ENCODE peak calls at places on chromosome 22, in five cellular contexts. One of them, this sample, is unnamed.

GRCh38 chr22:38115423-38116205 is 5.1 kb upstream of the BAIAP2L2 start:
- DNase-seq in IMR-90: no peak
- DNase-seq in mesenchymal stem cell: no peak
- DNase-seq in mesendoderm: no peak
- DNase-seq in neuronal stem cell: no peak
- DNase-seq in this sample: no peak

GRCh38 chr22:22045576-22046335 is 63.2 kb upstream of the TOP3B start:
- DNase-seq in mesenchymal stem cell: no peak
- DNase-seq in neuronal stem cell: no peak
- DNase-seq in IMR-90: no peak
- DNase-seq in mesendoderm: no peak
- DNase-seq in this sample: no peak

GRCh38 chr22:20550851-20551744 is 43.7 kb downstream of the MED15 start:
- DNase-seq in mesendoderm: no peak
- DNase-seq in IMR-90: peak
- DNase-seq in neuronal stem cell: no peak
- DNase-seq in mesenchymal stem cell: peak
- DNase-seq in this sample: no peak

GRCh38 chr22:19106886-19107729 is 15.1 kb downstream of the DGCR2 start:
- DNase-seq in mesenchymal stem cell: no peak
- DNase-seq in IMR-90: no peak
- DNase-seq in mesendoderm: no peak
- DNase-seq in neuronal stem cell: no peak
- DNase-seq in this sample: no peak

GRCh38 chr22:35230417-35230816 is 26.9 kb upstream of the HMGXB4 start:
- DNase-seq in IMR-90: no peak
- DNase-seq in mesenchymal stem cell: no peak
- DNase-seq in neuronal stem cell: no peak
- DNase-seq in mesendoderm: no peak
- DNase-seq in this sample: no peak

GRCh38 chr22:37260939-37261338 is 16.9 kb upstream of the RAC2 start:
- DNase-seq in IMR-90: peak
- DNase-seq in mesendoderm: peak
- DNase-seq in mesenchymal stem cell: peak
- DNase-seq in neuronal stem cell: peak
- DNase-seq in this sample: peak

GRCh38 chr22:36026741-36027140 is 1.9 kb downstream of the RBFOX2 start:
- DNase-seq in IMR-90: peak
- DNase-seq in mesendoderm: peak
- DNase-seq in neuronal stem cell: no peak
- DNase-seq in mesenchymal stem cell: peak
- DNase-seq in this sample: no peak

GRCh38 chr22:36331912-36332622 is 55.7 kb downstream of the MYH9 start:
- DNase-seq in mesenchymal stem cell: peak
- DNase-seq in mesendoderm: peak
- DNase-seq in IMR-90: peak
- DNase-seq in neuronal stem cell: no peak
- DNase-seq in this sample: no peak

GRCh38 chr22:17734197-17734596 is 40.1 kb downstream of the BID start:
- DNase-seq in IMR-90: peak
- DNase-seq in mesendoderm: no peak
- DNase-seq in mesenchymal stem cell: peak
- DNase-seq in neuronal stem cell: no peak
- DNase-seq in this sample: no peak

GRCh38 chr22:23752090-23752691 is 1.3 kb upstream of the ZNF70 start:
- DNase-seq in neuronal stem cell: no peak
- DNase-seq in mesenchymal stem cell: no peak
- DNase-seq in IMR-90: no peak
- DNase-seq in mesendoderm: no peak
- DNase-seq in this sample: no peak

GRCh38 chr22:28247667-28248363 is 328.8 kb upstream of the PITPNB start:
- DNase-seq in mesendoderm: peak
- DNase-seq in mesenchymal stem cell: no peak
- DNase-seq in IMR-90: no peak
- DNase-seq in neuronal stem cell: no peak
- DNase-seq in this sample: no peak

GRCh38 chr22:36145881-36146280 is 14.7 kb downstream of the APOL3 start:
- DNase-seq in neuronal stem cell: no peak
- DNase-seq in mesenchymal stem cell: peak
- DNase-seq in mesendoderm: no peak
- DNase-seq in IMR-90: no peak
- DNase-seq in this sample: no peak

GRCh38 chr22:42623301-42623751 is 8.6 kb upstream of the POLDIP3 start:
- DNase-seq in IMR-90: no peak
- DNase-seq in mesendoderm: no peak
- DNase-seq in neuronal stem cell: no peak
- DNase-seq in mesenchymal stem cell: no peak
- DNase-seq in this sample: no peak

GRCh38 chr22:37176464-37177061 is 11.5 kb downstream of the C1QTNF6 start:
- DNase-seq in mesendoderm: no peak
- DNase-seq in IMR-90: peak
- DNase-seq in neuronal stem cell: no peak
- DNase-seq in mesenchymal stem cell: peak
- DNase-seq in this sample: no peak

GRCh38 chr22:22936915-22937656 is 49.5 kb downstream of the IGLL5 start:
- DNase-seq in mesendoderm: no peak
- DNase-seq in IMR-90: no peak
- DNase-seq in mesenchymal stem cell: no peak
- DNase-seq in neuronal stem cell: no peak
- DNase-seq in this sample: no peak

GRCh38 chr22:35542157-35542971 is 1.7 kb downstream of the RASD2 start:
- DNase-seq in IMR-90: no peak
- DNase-seq in mesendoderm: no peak
- DNase-seq in neuronal stem cell: no peak
- DNase-seq in mesenchymal stem cell: no peak
- DNase-seq in this sample: no peak

GRCh38 chr22:40721266-40721665 is 42.0 kb downstream of the MCHR1 start:
- DNase-seq in mesendoderm: peak
- DNase-seq in IMR-90: peak
- DNase-seq in neuronal stem cell: no peak
- DNase-seq in mesenchymal stem cell: peak
- DNase-seq in this sample: no peak

GRCh38 chr22:23269441-23270211 is 89.3 kb downstream of the BCR start:
- DNase-seq in mesenchymal stem cell: no peak
- DNase-seq in mesendoderm: peak
- DNase-seq in neuronal stem cell: no peak
- DNase-seq in IMR-90: no peak
- DNase-seq in this sample: no peak

DNA sequence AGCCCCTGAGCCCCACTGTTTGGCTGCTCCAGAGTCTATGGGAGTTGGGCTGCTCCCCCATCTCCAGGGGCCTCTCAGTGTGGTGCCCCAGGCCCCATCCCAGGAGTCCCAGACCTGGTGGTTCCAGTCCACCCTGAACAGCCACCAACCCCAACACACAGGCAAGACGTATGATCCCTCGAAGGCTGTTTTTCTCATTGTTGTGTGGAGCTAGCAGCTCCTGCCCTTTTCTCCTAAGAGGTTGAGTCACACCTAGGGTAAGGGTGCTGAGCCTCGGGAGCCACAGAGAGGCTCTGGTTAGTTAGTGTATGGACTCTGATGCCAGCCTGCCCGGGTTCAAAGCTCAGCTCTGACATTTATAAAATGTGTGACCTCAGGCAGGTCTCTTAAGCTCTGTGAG is 47.1 kb downstream of the FBLN1 start:
- DNase-seq in mesenchymal stem cell: no peak
- DNase-seq in mesendoderm: no peak
- DNase-seq in IMR-90: no peak
- DNase-seq in neuronal stem cell: no peak
- DNase-seq in this sample: no peak
- H2BK120ac ChIP-seq in mesenchymal stem cell: peak
- H2BK120ac ChIP-seq in mesendoderm: no peak
- H2BK120ac ChIP-seq in IMR-90: peak
- H2BK120ac ChIP-seq in neuronal stem cell: no peak
- H2BK120ac ChIP-seq in this sample: no peak

GRCh38 chr22:48829908-48830307 is 997.8 kb downstream of the BRD1 start:
- DNase-seq in neuronal stem cell: no peak
- DNase-seq in mesendoderm: no peak
- DNase-seq in IMR-90: no peak
- DNase-seq in mesenchymal stem cell: no peak
- DNase-seq in this sample: no peak

GRCh38 chr22:48828688-48829087 is 999.0 kb downstream of the BRD1 start:
- DNase-seq in mesenchymal stem cell: no peak
- DNase-seq in IMR-90: no peak
- DNase-seq in neuronal stem cell: no peak
- DNase-seq in mesendoderm: no peak
- DNase-seq in this sample: no peak

GRCh38 chr22:48826546-48826945 is 1001.1 kb downstream of the BRD1 start:
- DNase-seq in mesenchymal stem cell: no peak
- DNase-seq in neuronal stem cell: no peak
- DNase-seq in mesendoderm: no peak
- DNase-seq in IMR-90: no peak
- DNase-seq in this sample: no peak

GRCh38 chr22:48827228-48827810 is 1000.4 kb downstream of the BRD1 start:
- DNase-seq in IMR-90: no peak
- DNase-seq in mesenchymal stem cell: no peak
- DNase-seq in neuronal stem cell: no peak
- DNase-seq in mesendoderm: no peak
- DNase-seq in this sample: peak

GRCh38 chr22:48827904-48828555 is 999.6 kb downstream of the BRD1 start:
- DNase-seq in mesendoderm: no peak
- DNase-seq in mesenchymal stem cell: no peak
- DNase-seq in IMR-90: no peak
- DNase-seq in neuronal stem cell: no peak
- DNase-seq in this sample: peak
- H2BK120ac ChIP-seq in mesendoderm: no peak
- H2BK120ac ChIP-seq in mesenchymal stem cell: no peak
- H2BK120ac ChIP-seq in IMR-90: no peak
- H2BK120ac ChIP-seq in neuronal stem cell: no peak
- H2BK120ac ChIP-seq in this sample: no peak

GRCh38 chr22:39297490-39298193 is 21.8 kb downstream of the RPL3 start:
- DNase-seq in IMR-90: no peak
- DNase-seq in mesenchymal stem cell: peak
- DNase-seq in mesendoderm: peak
- DNase-seq in neuronal stem cell: no peak
- DNase-seq in this sample: no peak

GRCh38 chr22:39296981-39297489 is 22.4 kb downstream of the RPL3 start:
- DNase-seq in mesenchymal stem cell: no peak
- DNase-seq in neuronal stem cell: no peak
- DNase-seq in mesendoderm: no peak
- DNase-seq in IMR-90: no peak
- DNase-seq in this sample: no peak

GRCh38 chr22:39299829-39300178 is 19.6 kb downstream of the RPL3 start:
- DNase-seq in mesenchymal stem cell: peak
- DNase-seq in neuronal stem cell: no peak
- DNase-seq in IMR-90: no peak
- DNase-seq in mesendoderm: peak
- DNase-seq in this sample: no peak

GRCh38 chr22:39296535-39296934 is 22.9 kb downstream of the RPL3 start:
- DNase-seq in mesenchymal stem cell: no peak
- DNase-seq in IMR-90: no peak
- DNase-seq in neuronal stem cell: no peak
- DNase-seq in mesendoderm: no peak
- DNase-seq in this sample: no peak

DNA sequence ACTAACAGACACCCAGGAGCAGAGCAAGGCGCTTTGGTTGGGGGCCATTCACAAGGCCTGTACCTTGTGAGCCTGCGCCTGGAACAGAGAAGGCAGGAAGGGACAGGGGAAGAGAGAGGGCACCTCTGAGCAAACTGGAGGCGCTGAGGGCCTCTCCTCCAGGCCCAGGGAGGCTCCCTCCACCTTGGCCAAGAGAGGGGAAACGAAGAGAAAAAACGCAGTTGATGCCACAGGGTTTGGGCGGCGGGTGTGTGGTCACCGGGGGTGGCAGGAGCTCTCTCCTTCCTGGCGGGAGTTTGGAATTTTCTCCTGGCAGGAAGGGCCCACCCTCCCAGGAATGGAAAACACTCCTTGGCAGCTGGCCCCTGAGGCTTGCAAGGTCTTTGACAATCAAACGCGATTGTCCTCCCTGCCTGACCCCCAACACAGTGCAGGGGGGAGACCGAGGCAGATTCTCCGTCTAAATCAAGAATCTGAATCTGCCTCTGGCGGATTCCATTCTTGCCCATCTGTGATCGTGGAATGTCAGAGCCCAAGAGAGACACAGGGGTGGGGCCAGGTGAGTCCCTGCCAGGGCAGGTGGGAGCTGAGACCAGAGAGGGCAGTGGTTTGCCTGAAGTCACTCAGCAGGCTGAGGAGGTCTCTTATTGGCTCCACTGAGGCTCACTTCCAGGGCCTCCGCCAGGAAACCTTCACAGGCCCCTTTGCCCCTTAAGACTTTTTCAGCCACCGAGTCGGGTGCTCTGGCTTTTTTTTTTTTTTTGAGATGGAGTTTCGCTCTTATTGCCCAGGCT is 21.0 kb downstream of the RPL3 start:
- DNase-seq in mesendoderm: no peak
- DNase-seq in IMR-90: no peak
- DNase-seq in mesenchymal stem cell: no peak
- DNase-seq in neuronal stem cell: no peak
- DNase-seq in this sample: no peak
- H2BK120ac ChIP-seq in mesendoderm: no peak
- H2BK120ac ChIP-seq in IMR-90: peak
- H2BK120ac ChIP-seq in mesenchymal stem cell: no peak
- H2BK120ac ChIP-seq in neuronal stem cell: peak
- H2BK120ac ChIP-seq in this sample: no peak

DNA sequence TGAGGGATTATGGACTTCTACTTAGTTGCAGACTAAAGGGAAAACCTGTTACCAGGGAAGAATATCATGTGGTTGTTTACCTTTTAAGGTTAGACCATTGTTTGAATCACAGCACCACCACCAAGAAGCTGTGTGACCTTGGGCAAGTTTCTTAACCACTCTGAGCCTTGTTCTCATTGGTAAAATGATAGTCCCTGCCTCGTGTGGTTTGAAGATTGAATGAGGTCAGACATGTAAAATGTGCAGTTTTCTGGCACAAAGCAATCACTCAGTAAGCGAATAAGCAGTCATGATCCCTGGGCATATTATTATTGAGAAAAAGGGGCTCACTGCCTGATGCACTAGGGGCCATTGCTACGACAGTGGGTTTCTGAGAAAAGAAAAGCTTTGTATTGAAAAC is 28.3 kb downstream of the MOV10L1 start:
- DNase-seq in neuronal stem cell: no peak
- DNase-seq in mesendoderm: no peak
- DNase-seq in IMR-90: peak
- DNase-seq in mesenchymal stem cell: no peak
- DNase-seq in this sample: no peak
- H2BK120ac ChIP-seq in neuronal stem cell: no peak
- H2BK120ac ChIP-seq in mesendoderm: no peak
- H2BK120ac ChIP-seq in IMR-90: peak
- H2BK120ac ChIP-seq in mesenchymal stem cell: no peak
- H2BK120ac ChIP-seq in this sample: no peak

GRCh38 chr22:49951678-49951985 is 8.9 kb upstream of the PIM3 start:
- DNase-seq in mesenchymal stem cell: no peak
- DNase-seq in neuronal stem cell: no peak
- DNase-seq in mesendoderm: no peak
- DNase-seq in IMR-90: no peak
- DNase-seq in this sample: no peak
- H2BK120ac ChIP-seq in mesenchymal stem cell: peak
- H2BK120ac ChIP-seq in neuronal stem cell: peak
- H2BK120ac ChIP-seq in mesendoderm: no peak
- H2BK120ac ChIP-seq in IMR-90: peak
- H2BK120ac ChIP-seq in this sample: no peak

GRCh38 chr22:26066534-26066933 is 102.7 kb upstream of the SEZ6L start:
- DNase-seq in IMR-90: no peak
- DNase-seq in neuronal stem cell: peak
- DNase-seq in mesendoderm: peak
- DNase-seq in mesenchymal stem cell: no peak
- DNase-seq in this sample: peak
- H2BK120ac ChIP-seq in IMR-90: no peak
- H2BK120ac ChIP-seq in neuronal stem cell: no peak
- H2BK120ac ChIP-seq in mesendoderm: peak
- H2BK120ac ChIP-seq in mesenchymal stem cell: no peak
- H2BK120ac ChIP-seq in this sample: no peak

GRCh38 chr22:50200333-50201190 is at the start of gene SELENOO:
- DNase-seq in mesendoderm: peak
- DNase-seq in neuronal stem cell: peak
- DNase-seq in IMR-90: peak
- DNase-seq in mesenchymal stem cell: peak
- DNase-seq in this sample: peak
- H2BK120ac ChIP-seq in mesendoderm: no peak
- H2BK120ac ChIP-seq in neuronal stem cell: no peak
- H2BK120ac ChIP-seq in IMR-90: no peak
- H2BK120ac ChIP-seq in mesenchymal stem cell: no peak
- H2BK120ac ChIP-seq in this sample: no peak